ENCODE peak calls at places on chromosome 18, in five cellular contexts. B, V, Y, P and E are unnamed samples.

GRCh38 chr18:35507623-35508022 is 9.9 kb upstream of the INO80C start:
- DNase-seq in B (no peak), V (no peak), Y (no peak), P (no peak), E (no peak)

GRCh38 chr18:48622911-48623431 is 84.1 kb downstream of the CTIF start:
- DNase-seq in B (no peak), V (no peak), Y (no peak), P (no peak), E (no peak)

GRCh38 chr18:52701219-52701935 is 361.4 kb downstream of the DCC start:
- DNase-seq in B (no peak), V (no peak), Y (no peak), P (no peak), E (no peak)

GRCh38 chr18:623760-624620 is 27.2 kb downstream of the CLUL1 start:
- DNase-seq in B (peak; percentile 62), V (no peak), Y (peak; percentile 43), P (peak; percentile 75), E (no peak)

GRCh38 chr18:59448546-59448945 is 89.5 kb upstream of the LMAN1 start:
- DNase-seq in B (no peak), V (no peak), Y (no peak), P (no peak), E (no peak)

GRCh38 chr18:55014095-55014494 is 54.8 kb upstream of the CCDC68 start:
- DNase-seq in B (no peak), V (no peak), Y (no peak), P (no peak), E (no peak)

GRCh38 chr18:44411971-44412370 is 268.7 kb upstream of the SETBP1 start:
- DNase-seq in B (no peak), V (no peak), Y (no peak), P (no peak), E (no peak)

GRCh38 chr18:24231773-24232735 is 93.2 kb downstream of the CABYR start:
- DNase-seq in B (peak; percentile 24), V (no peak), Y (no peak), P (no peak), E (no peak)

GRCh38 chr18:21682276-21683051 is 22.1 kb downstream of the ABHD3 start:
- DNase-seq in B (peak; percentile 9), V (peak; percentile 45), Y (no peak), P (no peak), E (no peak)

GRCh38 chr18:60246606-60247005 is 126.0 kb downstream of the MC4R start:
- DNase-seq in B (no peak), V (no peak), Y (no peak), P (no peak), E (no peak)

GRCh38 chr18:45997689-45998088 is 30.6 kb upstream of the EPG5 start:
- DNase-seq in B (no peak), V (no peak), Y (no peak), P (no peak), E (no peak)

GRCh38 chr18:23871410-23871809 is 143.1 kb upstream of the TTC39C start:
- DNase-seq in B (peak; percentile 22), V (no peak), Y (peak; percentile 88), P (peak; percentile 36), E (peak; percentile 50)

GRCh38 chr18:47868744-47869143 is 61.7 kb downstream of the SMAD2 start:
- DNase-seq in B (no peak), V (no peak), Y (no peak), P (no peak), E (no peak)

GRCh38 chr18:63553117-63553516 is 10.9 kb downstream of the SERPINB12 start:
- DNase-seq in B (peak; percentile 7), V (peak; percentile 95), Y (no peak), P (no peak), E (no peak)

GRCh38 chr18:34117319-34117718 is 107.4 kb downstream of the NOL4 start:
- DNase-seq in B (no peak), V (no peak), Y (no peak), P (no peak), E (no peak)

GRCh38 chr18:72433756-72434155 is 110.4 kb downstream of the CBLN2 start:
- DNase-seq in B (no peak), V (no peak), Y (no peak), P (no peak), E (no peak)

GRCh38 chr18:48781041-48781989 is 169.4 kb downstream of the SMAD7 start:
- DNase-seq in B (peak; percentile 95), V (no peak), Y (no peak), P (peak; percentile 79), E (peak; percentile 78)

GRCh38 chr18:58831610-58832009 is 33.1 kb upstream of the ZNF532 start:
- DNase-seq in B (no peak), V (no peak), Y (no peak), P (no peak), E (no peak)

GRCh38 chr18:48724455-48724854 is 185.6 kb downstream of the CTIF start:
- DNase-seq in B (no peak), V (no peak), Y (no peak), P (no peak), E (no peak)

GRCh38 chr18:79509536-79509930 is 113.8 kb downstream of the NFATC1 start:
- DNase-seq in B (no peak), V (no peak), Y (no peak), P (no peak), E (peak; percentile 49)

GRCh38 chr18:7626922-7627440 is 59.9 kb downstream of the PTPRM start:
- DNase-seq in B (peak; percentile 34), V (no peak), Y (no peak), P (no peak), E (no peak)

GRCh38 chr18:13537022-13537780 is 189.2 kb downstream of the FAM210A start:
- DNase-seq in B (no peak), V (no peak), Y (no peak), P (no peak), E (peak; percentile 18)

GRCh38 chr18:13538630-13539029 is 187.7 kb downstream of the FAM210A start:
- DNase-seq in B (no peak), V (no peak), Y (no peak), P (no peak), E (no peak)

GRCh38 chr18:13539843-13540535 is 186.4 kb downstream of the FAM210A start:
- DNase-seq in B (no peak), V (no peak), Y (no peak), P (no peak), E (peak; percentile 22)

GRCh38 chr18:13540783-13541182 is 185.6 kb downstream of the FAM210A start:
- DNase-seq in B (no peak), V (no peak), Y (peak; percentile 24), P (no peak), E (peak; percentile 36)

GRCh38 chr18:13539050-13539449 is 187.3 kb downstream of the FAM210A start:
- DNase-seq in B (no peak), V (no peak), Y (peak; percentile 70), P (no peak), E (peak; percentile 24)
- TF ChIP-seq CTCF in B (no peak), V (no peak), Y (no peak), P (no peak), E (no peak)

GRCh38 chr18:77133920-77134496 is 1.4 kb upstream of the MBP start:
- DNase-seq in B (peak; percentile 53), V (no peak), Y (no peak), P (no peak), E (peak; percentile 48)
- TF ChIP-seq CTCF in B (peak; percentile 38), V (no peak), Y (no peak), P (no peak), E (no peak)

DNA sequence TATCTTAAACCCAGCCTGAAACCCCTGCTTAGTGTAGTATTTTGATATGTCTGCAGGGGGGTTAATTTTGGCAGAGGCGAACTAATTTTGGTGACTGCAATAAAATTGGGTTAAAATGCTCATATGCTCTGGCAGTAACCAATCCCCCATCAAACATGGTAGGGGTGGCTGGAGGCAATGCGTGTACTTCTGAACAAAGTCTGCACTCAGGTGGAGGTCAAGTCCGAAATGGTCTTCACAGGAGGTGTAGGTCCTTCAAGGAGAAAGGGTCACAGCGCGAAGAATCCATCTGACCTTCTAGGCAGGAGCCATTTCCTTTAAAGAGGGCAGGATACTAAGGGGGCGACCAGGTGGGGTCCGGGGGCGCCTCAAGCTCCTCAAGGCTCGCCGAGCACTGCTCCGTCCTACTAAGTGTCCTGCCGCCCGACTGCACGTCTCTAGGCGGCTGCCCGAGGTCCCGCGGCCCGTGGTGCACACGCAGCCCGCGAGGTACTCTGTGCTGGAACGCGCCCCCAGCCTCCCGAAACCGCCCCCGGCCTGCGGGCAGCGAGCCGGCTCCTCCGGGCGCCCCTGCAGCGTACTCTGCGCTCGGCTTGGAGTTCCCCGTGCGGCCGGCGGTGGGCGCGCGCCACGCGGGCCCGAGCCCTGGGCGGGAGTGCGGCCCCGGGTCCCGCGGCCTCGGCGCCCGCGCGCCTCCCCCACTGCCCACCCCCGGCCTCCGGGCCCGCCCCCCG is 1.7 kb upstream of the LDLRAD4 start:
- DNase-seq in B (peak; percentile 53), V (no peak), Y (peak; percentile 17), P (peak; percentile 46), E (no peak)
- TF ChIP-seq CTCF in B (peak; percentile 46), V (peak; percentile 1), Y (peak; percentile 21), P (no peak), E (peak; percentile 52)

GRCh38 chr18:9366126-9366714 is 31.6 kb downstream of the TWSG1 start:
- DNase-seq in B (peak; percentile 26), V (no peak), Y (no peak), P (peak; percentile 55), E (no peak)
- TF ChIP-seq CTCF in B (peak; percentile 36), V (peak; percentile 47), Y (no peak), P (no peak), E (peak; percentile 44)

GRCh38 chr18:75958683-75959082 is 531.2 kb upstream of the SMIM21 start:
- DNase-seq in B (no peak), V (no peak), Y (no peak), P (no peak), E (no peak)
- TF ChIP-seq CTCF in B (no peak), V (no peak), Y (no peak), P (no peak), E (peak; percentile 50)

DNA sequence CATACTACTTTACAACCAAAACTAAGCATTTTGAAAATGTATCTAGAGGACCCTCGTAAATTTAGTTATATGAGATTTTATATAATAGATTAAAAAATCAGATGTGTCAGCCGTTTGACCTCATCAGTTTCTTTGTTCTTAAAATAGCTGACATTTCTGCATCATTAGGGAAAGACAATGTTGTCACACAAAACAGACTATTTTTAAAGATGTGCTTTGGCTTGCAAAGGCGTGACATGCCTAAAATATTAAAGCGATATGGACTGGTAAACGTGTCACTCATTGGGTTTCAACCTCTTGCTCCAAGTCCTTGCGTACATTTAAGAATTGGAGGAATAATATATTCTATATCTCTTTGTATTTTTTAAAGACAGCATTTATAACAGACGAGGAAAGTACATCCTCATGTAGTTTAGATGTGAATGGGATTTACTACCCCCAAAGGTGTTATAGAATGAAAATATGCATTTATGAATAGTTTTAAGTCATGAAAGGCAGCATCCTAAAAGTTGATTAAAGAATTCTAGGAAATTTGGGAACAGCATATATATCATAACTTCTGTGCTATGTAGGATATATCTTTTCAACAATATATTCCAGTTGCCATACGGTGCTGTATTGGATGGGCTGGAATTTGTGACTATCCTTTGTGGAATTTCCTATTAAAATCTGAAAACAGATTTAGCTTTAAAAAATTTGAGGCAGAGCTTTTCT is 3.8 kb downstream of the MYL12A start:
- DNase-seq in B (peak; percentile 30), V (no peak), Y (no peak), P (no peak), E (no peak)
- TF ChIP-seq CTCF in B (no peak), V (no peak), Y (no peak), P (no peak), E (no peak)

GRCh38 chr18:5417342-5417741 is 121.8 kb upstream of the ZBTB14 start:
- DNase-seq in B (peak; percentile 44), V (no peak), Y (no peak), P (no peak), E (no peak)
- TF ChIP-seq CTCF in B (no peak), V (no peak), Y (no peak), P (no peak), E (no peak)